ENCODE peak calls at places on chromosomes 1 and 21, in four cellular contexts. One of them, this sample, is unnamed.
A peak's percentile ranks its signal among the peaks of the same experiment; 100 is the strongest.

GRCh38 chr1:184716158-184716557 is 38.5 kb downstream of the EDEM3 start:
- DNase-seq in adrenal gland: no peak
- DNase-seq in psoas muscle: no peak
- DNase-seq in HL-60: no peak
- DNase-seq in this sample: no peak

GRCh38 chr21:35395728-35396127 is 346.6 kb upstream of the RUNX1 start:
- DNase-seq in adrenal gland: no peak
- DNase-seq in psoas muscle: no peak
- DNase-seq in HL-60: peak; percentile 7
- DNase-seq in this sample: no peak

GRCh38 chr1:115251340-115251748 is 86.7 kb downstream of the NGF start:
- DNase-seq in adrenal gland: no peak
- DNase-seq in psoas muscle: no peak
- DNase-seq in HL-60: no peak
- DNase-seq in this sample: no peak

GRCh38 chr1:193322218-193322617 is 135.8 kb upstream of the B3GALT2 start:
- DNase-seq in adrenal gland: no peak
- DNase-seq in psoas muscle: no peak
- DNase-seq in HL-60: no peak
- DNase-seq in this sample: no peak

GRCh38 chr1:180988221-180988826 is 34.3 kb downstream of the STX6 start:
- DNase-seq in adrenal gland: no peak
- DNase-seq in psoas muscle: no peak
- DNase-seq in HL-60: no peak
- DNase-seq in this sample: no peak

GRCh38 chr1:105516068-105516467 is 1540.4 kb upstream of the PRMT6 start:
- DNase-seq in adrenal gland: no peak
- DNase-seq in psoas muscle: no peak
- DNase-seq in HL-60: no peak
- DNase-seq in this sample: no peak

GRCh38 chr1:32007591-32007940 is 6.1 kb upstream of the KHDRBS1 start:
- DNase-seq in adrenal gland: no peak
- DNase-seq in psoas muscle: no peak
- DNase-seq in HL-60: no peak
- DNase-seq in this sample: no peak

GRCh38 chr1:29162476-29163138 is 19.1 kb downstream of the SRSF4 start:
- DNase-seq in adrenal gland: peak; percentile 81
- DNase-seq in psoas muscle: peak; percentile 70
- DNase-seq in HL-60: no peak
- DNase-seq in this sample: no peak

GRCh38 chr1:175895966-175896365 is 152.6 kb upstream of the TNR start:
- DNase-seq in adrenal gland: no peak
- DNase-seq in psoas muscle: no peak
- DNase-seq in HL-60: no peak
- DNase-seq in this sample: no peak

GRCh38 chr1:160781914-160782689 is 13.9 kb upstream of the LY9 start:
- DNase-seq in adrenal gland: no peak
- DNase-seq in psoas muscle: no peak
- DNase-seq in HL-60: peak; percentile 37
- DNase-seq in this sample: no peak

GRCh38 chr1:63124666-63125191 is 197.6 kb upstream of the FOXD3 start:
- DNase-seq in adrenal gland: no peak
- DNase-seq in psoas muscle: no peak
- DNase-seq in HL-60: no peak
- DNase-seq in this sample: no peak

GRCh38 chr1:91450260-91450659 is 45.6 kb upstream of the HFM1 start:
- DNase-seq in adrenal gland: no peak
- DNase-seq in psoas muscle: no peak
- DNase-seq in HL-60: no peak
- DNase-seq in this sample: no peak

GRCh38 chr1:55103891-55104290 is 64.5 kb downstream of the PCSK9 start:
- DNase-seq in adrenal gland: no peak
- DNase-seq in psoas muscle: no peak
- DNase-seq in HL-60: no peak
- DNase-seq in this sample: no peak

GRCh38 chr1:209601809-209602657 is 18.5 kb downstream of the CAMK1G start:
- DNase-seq in adrenal gland: peak; percentile 83
- DNase-seq in psoas muscle: no peak
- DNase-seq in HL-60: peak; percentile 25
- DNase-seq in this sample: peak; percentile 67

GRCh38 chr1:221045842-221046831 is 166.9 kb downstream of the HLX start:
- DNase-seq in adrenal gland: no peak
- DNase-seq in psoas muscle: no peak
- DNase-seq in HL-60: peak; percentile 62
- DNase-seq in this sample: no peak

GRCh38 chr1:111758373-111758772 is 2.7 kb downstream of the DDX20 start:
- DNase-seq in adrenal gland: no peak
- DNase-seq in psoas muscle: no peak
- DNase-seq in HL-60: no peak
- DNase-seq in this sample: no peak

GRCh38 chr1:207863893-207864535 is 46.9 kb downstream of the CD34 start:
- DNase-seq in adrenal gland: peak; percentile 58
- DNase-seq in psoas muscle: no peak
- DNase-seq in HL-60: no peak
- DNase-seq in this sample: no peak

GRCh38 chr1:51616903-51617708 is at the start of gene OSBPL9:
- DNase-seq in adrenal gland: peak; percentile 97
- DNase-seq in psoas muscle: peak; percentile 89
- DNase-seq in HL-60: peak; percentile 70
- DNase-seq in this sample: peak; percentile 92

GRCh38 chr1:155049651-155050559 is 1.2 kb upstream of the ADAM15 start:
- DNase-seq in adrenal gland: no peak
- DNase-seq in psoas muscle: no peak
- DNase-seq in HL-60: no peak
- DNase-seq in this sample: no peak

GRCh38 chr21:25512095-25513086 is 94.9 kb downstream of the MRPL39 start:
- DNase-seq in adrenal gland: no peak
- DNase-seq in psoas muscle: no peak
- DNase-seq in HL-60: no peak
- DNase-seq in this sample: no peak

GRCh38 chr21:41786521-41786987 is 19.7 kb upstream of the RIPK4 start:
- DNase-seq in adrenal gland: no peak
- DNase-seq in psoas muscle: no peak
- DNase-seq in HL-60: no peak
- DNase-seq in this sample: no peak

GRCh38 chr1:48062353-48062752 is 65.2 kb upstream of the TRABD2B start:
- DNase-seq in adrenal gland: no peak
- DNase-seq in psoas muscle: no peak
- DNase-seq in HL-60: no peak
- DNase-seq in this sample: no peak

GRCh38 chr1:203126866-203127671 is 457 bp upstream of the ADORA1 start:
- DNase-seq in adrenal gland: peak; percentile 13
- DNase-seq in psoas muscle: no peak
- DNase-seq in HL-60: no peak
- DNase-seq in this sample: no peak

GRCh38 chr1:175499595-175500367 is 243.6 kb downstream of the TNR start:
- DNase-seq in adrenal gland: no peak
- DNase-seq in psoas muscle: no peak
- DNase-seq in HL-60: no peak
- DNase-seq in this sample: no peak

GRCh38 chr1:15110128-15110866 is 43.2 kb upstream of the TMEM51 start:
- DNase-seq in adrenal gland: no peak
- DNase-seq in psoas muscle: no peak
- DNase-seq in HL-60: no peak
- DNase-seq in this sample: no peak

GRCh38 chr1:224300346-224300745 is 29.6 kb downstream of the NVL start:
- DNase-seq in adrenal gland: no peak
- DNase-seq in psoas muscle: no peak
- DNase-seq in HL-60: peak; percentile 33
- DNase-seq in this sample: no peak

GRCh38 chr1:204685236-204686006 is at the start of gene LRRN2:
- DNase-seq in adrenal gland: no peak
- DNase-seq in psoas muscle: peak; percentile 39
- DNase-seq in HL-60: no peak
- DNase-seq in this sample: no peak

GRCh38 chr21:25974937-25975336 is 195.6 kb downstream of the APP start:
- DNase-seq in adrenal gland: no peak
- DNase-seq in psoas muscle: no peak
- DNase-seq in HL-60: no peak
- DNase-seq in this sample: no peak

GRCh38 chr1:11069233-11069950 is 9.6 kb upstream of the SRM start:
- DNase-seq in adrenal gland: peak; percentile 17
- DNase-seq in psoas muscle: no peak
- DNase-seq in HL-60: no peak
- DNase-seq in this sample: peak; percentile 69

DNA sequence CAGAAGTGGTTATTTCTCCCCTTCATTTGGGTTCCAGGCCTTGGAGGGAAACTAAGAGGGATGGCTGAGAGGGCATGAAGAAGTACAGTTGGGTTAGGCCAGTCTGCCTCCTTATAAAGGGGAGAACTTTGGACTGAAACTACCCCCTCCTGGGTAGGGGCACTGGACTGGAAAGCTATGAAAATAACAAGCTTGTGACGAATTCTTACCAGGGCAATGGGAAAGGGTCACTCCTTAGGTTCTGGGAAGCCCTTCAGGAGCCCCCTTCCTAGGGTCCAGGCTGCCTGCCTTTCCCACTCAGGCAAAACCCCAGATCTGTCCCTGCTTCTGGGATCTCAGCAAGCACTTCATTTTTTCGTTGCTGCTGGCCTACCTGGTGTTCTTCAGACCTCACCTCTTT is 9.8 kb upstream of the P3R3URF start:
- DNase-seq in adrenal gland: no peak
- DNase-seq in psoas muscle: no peak
- DNase-seq in HL-60: no peak
- DNase-seq in this sample: no peak
- H3K4me3 ChIP-seq in adrenal gland: no peak overlapping the region
- H3K4me3 ChIP-seq in psoas muscle: no peak overlapping the region
- H3K4me3 ChIP-seq in HL-60: no peak overlapping the region
- H3K4me3 ChIP-seq in this sample: no peak overlapping the region

GRCh38 chr1:53172751-53173498 is 23.7 kb upstream of the CPT2 start:
- DNase-seq in adrenal gland: no peak
- DNase-seq in psoas muscle: no peak
- DNase-seq in HL-60: no peak
- DNase-seq in this sample: peak; percentile 36
- TF ChIP-seq CTCF in adrenal gland: no peak
- TF ChIP-seq CTCF in psoas muscle: peak; percentile 6
- TF ChIP-seq CTCF in HL-60: no peak
- TF ChIP-seq CTCF in this sample: no peak

GRCh38 chr21:45246535-45247320 is 41.0 kb downstream of the POFUT2 start:
- DNase-seq in adrenal gland: no peak
- DNase-seq in psoas muscle: no peak
- DNase-seq in HL-60: no peak
- DNase-seq in this sample: no peak

GRCh38 chr21:45246014-45246413 is 41.7 kb downstream of the POFUT2 start:
- DNase-seq in adrenal gland: no peak
- DNase-seq in psoas muscle: no peak
- DNase-seq in HL-60: no peak
- DNase-seq in this sample: no peak

GRCh38 chr21:45241357-45241756 is 46.3 kb downstream of the POFUT2 start:
- DNase-seq in adrenal gland: no peak
- DNase-seq in psoas muscle: no peak
- DNase-seq in HL-60: no peak
- DNase-seq in this sample: no peak

GRCh38 chr21:45243603-45244002 is 44.1 kb downstream of the POFUT2 start:
- DNase-seq in adrenal gland: no peak
- DNase-seq in psoas muscle: no peak
- DNase-seq in HL-60: no peak
- DNase-seq in this sample: no peak

GRCh38 chr21:45244799-45245340 is 42.8 kb downstream of the POFUT2 start:
- DNase-seq in adrenal gland: peak; percentile 30
- DNase-seq in psoas muscle: no peak
- DNase-seq in HL-60: no peak
- DNase-seq in this sample: no peak
- H3K27me3 ChIP-seq in adrenal gland: no peaks in the 10 kb centered on the region
- H3K27me3 ChIP-seq in psoas muscle: peaks cover 8% of the 10 kb centered on the region
- H3K27me3 ChIP-seq in HL-60: no peaks in the 10 kb centered on the region
- H3K27me3 ChIP-seq in this sample: no peaks in the 10 kb centered on the region

DNA sequence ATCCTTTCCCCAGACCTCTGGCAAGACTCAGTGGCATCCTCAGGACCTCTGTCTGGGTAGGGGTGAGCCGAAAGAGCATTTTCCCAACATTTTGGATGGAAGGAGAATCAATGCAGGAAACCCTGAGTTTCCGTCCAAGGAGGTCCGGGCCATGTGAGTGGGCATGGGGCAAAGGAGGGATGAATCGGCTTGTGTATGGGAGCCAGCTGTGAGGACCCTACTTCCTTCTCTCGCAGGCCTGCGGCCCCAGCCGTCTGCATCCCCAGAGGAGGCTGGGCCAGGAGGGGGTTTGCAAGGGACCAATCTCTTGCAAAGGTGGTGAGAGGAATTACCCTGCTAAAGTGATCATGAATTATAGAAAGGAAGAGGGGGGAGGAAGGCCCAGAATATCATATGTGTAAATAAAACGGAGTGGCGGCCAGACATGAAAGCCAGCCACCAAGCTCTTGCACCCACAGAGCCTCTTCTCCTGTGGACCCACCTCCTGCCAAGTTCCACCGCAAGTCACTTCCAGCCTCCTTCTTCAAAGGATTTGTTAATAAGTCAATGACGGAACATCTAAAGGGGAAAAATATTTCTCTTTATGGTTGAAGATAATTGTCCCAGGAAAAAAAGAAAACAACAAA is 48.2 kb upstream of the POU3F1 start:
- DNase-seq in adrenal gland: no peak
- DNase-seq in psoas muscle: no peak
- DNase-seq in HL-60: no peak
- DNase-seq in this sample: no peak
- H3K4me3 ChIP-seq in adrenal gland: no peak overlapping the region
- H3K4me3 ChIP-seq in psoas muscle: no peak overlapping the region
- H3K4me3 ChIP-seq in HL-60: no peak overlapping the region
- H3K4me3 ChIP-seq in this sample: no peak overlapping the region

DNA sequence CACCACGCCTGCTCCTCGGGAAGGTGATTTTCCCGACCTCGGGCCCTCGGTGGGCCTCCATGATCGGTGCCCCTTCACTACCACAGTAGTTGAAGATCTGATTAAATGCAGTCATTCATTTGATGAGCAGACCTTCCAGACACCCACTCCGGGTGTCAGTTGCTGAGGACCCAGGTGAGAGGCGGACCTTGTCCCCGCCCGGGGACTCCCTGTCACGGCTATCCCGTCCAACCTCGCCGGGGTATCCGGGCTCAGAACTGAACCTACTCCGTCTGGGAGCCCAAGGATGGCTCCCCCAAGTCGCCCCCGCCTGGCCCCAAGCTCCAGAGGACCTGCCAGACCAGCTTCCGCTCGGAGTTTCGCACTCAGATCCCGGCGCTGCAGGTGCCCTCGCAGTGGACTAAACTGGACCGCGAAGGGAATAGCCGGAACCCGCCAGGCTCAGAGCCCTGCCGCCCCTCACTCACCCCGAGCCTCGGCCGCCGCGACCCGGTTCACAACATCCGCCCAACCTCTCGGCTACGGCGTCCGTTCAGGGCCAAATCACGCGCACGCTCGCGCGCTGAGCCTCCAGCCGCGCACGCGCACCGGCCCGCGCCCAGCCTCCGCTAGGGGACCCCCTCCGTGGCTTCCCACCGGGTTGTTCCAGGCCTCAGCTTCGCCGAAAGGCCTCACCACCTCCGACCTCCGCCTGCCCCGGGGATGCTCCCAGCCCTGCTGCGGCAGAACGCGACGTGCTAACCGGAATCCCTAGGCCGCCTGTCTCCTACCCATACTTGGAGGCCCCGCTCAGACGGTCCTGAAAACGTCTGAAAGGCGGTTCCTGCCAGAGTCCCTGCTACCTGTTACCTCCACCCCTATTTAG is 22.3 kb downstream of the RNU1-3 start:
- DNase-seq in adrenal gland: peak; percentile 97
- DNase-seq in psoas muscle: peak; percentile 99
- DNase-seq in HL-60: peak; percentile 99
- DNase-seq in this sample: peak; percentile 92
- TF ChIP-seq CTCF in adrenal gland: no peak
- TF ChIP-seq CTCF in psoas muscle: peak; percentile 57
- TF ChIP-seq CTCF in HL-60: peak; percentile 30
- TF ChIP-seq CTCF in this sample: peak; percentile 81

GRCh38 chr1:75618382-75618781 is 7.5 kb upstream of the SLC44A5 start:
- DNase-seq in adrenal gland: no peak
- DNase-seq in psoas muscle: no peak
- DNase-seq in HL-60: no peak
- DNase-seq in this sample: no peak
- H3K27me3 ChIP-seq in adrenal gland: peaks cover 19% of the 10 kb centered on the region
- H3K27me3 ChIP-seq in psoas muscle: peaks cover 2% of the 10 kb centered on the region
- H3K27me3 ChIP-seq in HL-60: peaks cover 44% of the 10 kb centered on the region
- H3K27me3 ChIP-seq in this sample: no peaks in the 10 kb centered on the region